ENCODE peak calls at places on chromosome 4, in four cellular contexts. L is HCT116, Z is K562, Y is HepG2. F is an unnamed sample. For H3K4me1, the result is how much of the 10 kb centered on the place peaks cover.

GRCh38 chr4:173504181-173504503 is 25.9 kb downstream of the HAND2 start:
- DNase-seq in Z (no peak), L (no peak), Y (no peak), F (no peak)

GRCh38 chr4:140238353-140239041 is 84.5 kb upstream of the MAML3 start:
- DNase-seq in Z (no peak), Y (no peak), L (no peak), F (no peak)

GRCh38 chr4:111678466-111678865 is 466.8 kb upstream of the FAM241A start:
- DNase-seq in L (no peak), Y (no peak), Z (no peak), F (no peak)

GRCh38 chr4:13963601-13964000 is 336.1 kb upstream of the BOD1L1 start:
- DNase-seq in L (no peak), Z (no peak), Y (no peak), F (no peak)

GRCh38 chr4:184645904-184646610 is 3.2 kb downstream of the CASP3 start:
- DNase-seq in L (no peak), Y (no peak), Z (no peak), F (no peak)

GRCh38 chr4:118740869-118741268 is 55.7 kb downstream of the METTL14 start:
- DNase-seq in L (peak), Z (peak), Y (no peak), F (no peak)

GRCh38 chr4:91812319-91812718 is 491.4 kb upstream of the GRID2 start:
- DNase-seq in Z (no peak), Y (no peak), L (no peak), F (no peak)

GRCh38 chr4:155025762-155026457 is 182.5 kb upstream of the NPY2R start:
- DNase-seq in Y (peak), L (peak), Z (peak), F (no peak)

GRCh38 chr4:165873298-165874071 is 448 bp downstream of the TLL1 start:
- DNase-seq in Y (peak), Z (no peak), L (no peak), F (no peak)

GRCh38 chr4:6229671-6230501 is 29.5 kb upstream of the JAKMIP1 start:
- DNase-seq in L (no peak), Z (no peak), Y (no peak), F (no peak)

GRCh38 chr4:142226014-142226413 is 589.6 kb downstream of the IL15 start:
- DNase-seq in Z (no peak), L (no peak), Y (no peak), F (no peak)

GRCh38 chr4:15855804-15856475 is 77.8 kb downstream of the CD38 start:
- DNase-seq in Z (no peak), Y (no peak), L (no peak), F (no peak)

GRCh38 chr4:84366932-84367331 is 132.2 kb downstream of the NKX6-1 start:
- DNase-seq in L (no peak), Z (no peak), Y (no peak), F (no peak)

GRCh38 chr4:154490589-154491340 is 834 bp downstream of the DCHS2 start:
- DNase-seq in Z (no peak), L (no peak), Y (no peak), F (no peak)

GRCh38 chr4:80219301-80220025 is 22.2 kb downstream of the PRDM8 start:
- DNase-seq in L (no peak), Y (no peak), Z (no peak), F (no peak)

GRCh38 chr4:80045831-80046230 is 27.2 kb downstream of the ANTXR2 start:
- DNase-seq in Z (no peak), Y (no peak), L (no peak), F (no peak)

GRCh38 chr4:118964891-118965411 is 76.3 kb downstream of the SYNPO2 start:
- DNase-seq in Z (no peak), L (no peak), Y (no peak), F (no peak)

GRCh38 chr4:90857081-90857820 is 730.1 kb downstream of the CCSER1 start:
- DNase-seq in Z (no peak), L (no peak), Y (no peak), F (no peak)

GRCh38 chr4:34181311-34181808 is 2063.0 kb downstream of the ARAP2 start:
- DNase-seq in Z (no peak), Y (no peak), L (peak), F (no peak)

GRCh38 chr4:55083771-55084170 is 41.6 kb downstream of the KDR start:
- DNase-seq in Z (no peak), Y (no peak), L (no peak), F (no peak)

GRCh38 chr4:95544433-95545103 is 4.2 kb downstream of the UNC5C start:
- DNase-seq in Y (no peak), Z (no peak), L (no peak), F (no peak)

DNA sequence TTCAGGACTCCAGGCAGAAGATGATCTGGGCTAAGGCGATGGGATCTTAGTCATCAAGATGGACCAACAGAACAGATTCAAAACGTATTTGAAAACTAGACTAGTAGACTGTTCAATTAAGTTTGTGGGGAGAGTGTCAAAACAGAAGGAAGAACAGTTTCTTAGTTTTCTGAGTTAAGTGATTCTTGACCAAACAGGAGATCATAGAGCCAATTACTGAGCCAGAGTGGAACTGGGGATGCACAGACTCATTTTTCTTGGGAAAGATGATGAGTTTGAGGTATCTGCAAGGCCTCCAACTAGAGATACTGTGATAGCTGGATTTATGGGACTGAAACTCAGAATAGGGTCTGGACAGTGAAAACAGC is 119.5 kb downstream of the REELD1 start:
- DNase-seq in Z (no peak), L (no peak), Y (no peak), F (no peak)
- H3K4me1 ChIP-seq in Z (under half), L (under half), Y (under half), F (under half)

GRCh38 chr4:37684154-37684553 is 2.0 kb downstream of the RELL1 start:
- DNase-seq in Z (no peak), L (no peak), Y (no peak), F (no peak)

GRCh38 chr4:37686373-37687174 is at the start of gene RELL1:
- DNase-seq in L (peak), Z (peak), Y (peak), F (peak)

GRCh38 chr4:37685211-37685725 is 908 bp downstream of the RELL1 start:
- DNase-seq in Z (no peak), L (no peak), Y (no peak), F (no peak)

GRCh38 chr4:37687175-37687525 is 974 bp upstream of the RELL1 start:
- DNase-seq in Z (no peak), L (no peak), Y (no peak), F (no peak)

GRCh38 chr4:37685726-37686372 is 327 bp downstream of the RELL1 start:
- DNase-seq in Y (no peak), L (no peak), Z (peak), F (no peak)
- TF ChIP-seq SIN3A in Y (peak), L (no peak), Z (no peak), F (peak)

GRCh38 chr4:108622022-108622421 is 1.6 kb downstream of the RPL34 start:
- DNase-seq in Y (no peak), L (no peak), Z (no peak), F (no peak)
- TF ChIP-seq TCF7L2 in Y (no peak), L (no peak), Z (no peak), F (no peak)

GRCh38 chr4:82367438-82368097 is 6.2 kb downstream of the HNRNPD start:
- DNase-seq in Y (no peak), Z (no peak), L (no peak), F (no peak)
- H3K4me1 ChIP-seq in Y (half or more), Z (under half), L (under half), F (under half)

GRCh38 chr4:85964298-85964697 is 395.6 kb downstream of the MAPK10 start:
- DNase-seq in Z (no peak), Y (no peak), L (no peak), F (no peak)
- TF ChIP-seq SIN3A in Z (no peak), Y (no peak), L (no peak), F (no peak)

F was measured in Panc1.